ENCODE peak calls at places on chromosomes 5 and 9, in eight cellular contexts. T is A549, H is suprapubic skin, B is transverse colon, R is stomach, F is K562, D is ovary, P is HepG2. J is an unnamed sample.

GRCh38 chr5:96079075-96079474 is 117.4 kb upstream of the ELL2 start:
- DNase-seq in T (peak; percentile 76), H (no peak), B (no peak), R (no peak), F (no peak), D (no peak), P (peak; percentile 35), J (no peak)

GRCh38 chr9:133821606-133822438 is 83.7 kb upstream of the SARDH start:
- DNase-seq in T (no peak), H (no peak), B (no peak), R (no peak), F (no peak), D (no peak), P (no peak), J (no peak)

GRCh38 chr9:70429899-70430298 is 15.4 kb upstream of the KLF9 start:
- DNase-seq in T (no peak), H (no peak), B (no peak), R (no peak), F (no peak), D (no peak), P (no peak), J (no peak)

GRCh38 chr9:116594552-116594951 is 92.6 kb upstream of the TRIM32 start:
- DNase-seq in T (peak; percentile 40), H (no peak), B (no peak), R (no peak), F (no peak), D (no peak), P (no peak), J (no peak)

GRCh38 chr5:375336-375920 is 53.9 kb downstream of the AHRR start:
- DNase-seq in T (no peak), H (peak; percentile 71), B (no peak), R (no peak), F (no peak), D (no peak), P (no peak), J (no peak)

GRCh38 chr9:223167-223566 is 8.5 kb downstream of the DOCK8 start:
- DNase-seq in T (no peak), H (no peak), B (no peak), R (no peak), F (no peak), D (no peak), P (no peak), J (no peak)

GRCh38 chr9:71920456-71921189 is 9.2 kb downstream of the C9orf85 start:
- DNase-seq in T (no peak), H (no peak), B (no peak), R (no peak), F (no peak), D (no peak), P (no peak), J (no peak)

GRCh38 chr9:136533775-136534157 is 12.1 kb downstream of the NOTCH1 start:
- DNase-seq in T (no peak), H (no peak), B (peak; percentile 73), R (peak; percentile 53), F (no peak), D (no peak), P (no peak), J (no peak)

GRCh38 chr9:128550770-128551651 is 1.4 kb upstream of the SPTAN1 start:
- DNase-seq in T (no peak), H (no peak), B (no peak), R (no peak), F (no peak), D (peak; percentile 47), P (no peak), J (no peak)

GRCh38 chr9:127307802-127308201 is 43.2 kb downstream of the GARNL3 start:
- DNase-seq in T (no peak), H (no peak), B (no peak), R (peak; percentile 34), F (no peak), D (no peak), P (no peak), J (no peak)

GRCh38 chr5:120139039-120139438 is 325.1 kb upstream of the PRR16 start:
- DNase-seq in T (peak; percentile 85), H (no peak), B (no peak), R (no peak), F (no peak), D (no peak), P (peak; percentile 70), J (peak; percentile 63)

GRCh38 chr9:4985376-4986266 is 549 bp downstream of the JAK2 start:
- DNase-seq in T (peak; percentile 48), H (peak; percentile 80), B (peak; percentile 77), R (peak; percentile 43), F (peak; percentile 43), D (peak; percentile 53), P (no peak), J (no peak)

GRCh38 chr5:375921-376871 is 54.7 kb downstream of the AHRR start:
- DNase-seq in T (no peak), H (peak; percentile 77), B (peak; percentile 7), R (peak; percentile 21), F (no peak), D (no peak), P (no peak), J (no peak)

GRCh38 chr9:129720181-129720864 is 32.5 kb downstream of the PTGES start:
- DNase-seq in T (peak; percentile 36), H (no peak), B (no peak), R (no peak), F (peak; percentile 83), D (no peak), P (peak; percentile 32), J (no peak)

GRCh38 chr5:102946971-102947370 is 173.0 kb downstream of the GIN1 start:
- DNase-seq in T (no peak), H (no peak), B (no peak), R (no peak), F (no peak), D (no peak), P (no peak), J (no peak)

GRCh38 chr5:61048534-61048933 is 103.5 kb downstream of the NDUFAF2 start:
- DNase-seq in T (peak; percentile 6), H (no peak), B (no peak), R (no peak), F (no peak), D (no peak), P (no peak), J (no peak)

GRCh38 chr5:133582971-133583370 is 29.4 kb downstream of the FSTL4 start:
- DNase-seq in T (no peak), H (no peak), B (no peak), R (no peak), F (no peak), D (no peak), P (no peak), J (no peak)

DNA sequence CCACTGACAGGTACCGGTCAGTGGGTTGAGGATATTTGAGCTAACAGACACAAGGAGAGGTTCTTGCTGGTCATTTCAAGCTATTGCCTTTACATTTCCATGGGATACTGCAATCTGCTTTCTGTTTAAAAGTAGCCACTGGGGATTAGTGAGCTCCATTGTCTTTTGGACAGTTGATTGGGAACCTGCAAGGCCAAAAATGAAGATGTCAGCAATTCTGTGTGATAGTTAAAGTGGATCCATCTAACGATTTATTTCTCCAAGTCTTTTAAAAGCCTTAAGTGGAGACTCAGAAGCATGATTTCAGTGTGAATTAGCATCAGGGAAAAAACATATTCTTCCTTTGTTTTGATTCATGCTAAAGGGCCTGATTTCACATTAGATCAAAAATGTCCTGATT is 38.7 kb downstream of the MRPS30 start:
- DNase-seq in T (no peak), H (no peak), B (no peak), R (no peak), F (no peak), D (no peak), P (no peak), J (no peak)
- TF ChIP-seq CTCF in T (no peak), H (no peak), B (no peak), R (no peak), F (no peak), D (no peak), P (no peak), J (no peak)

DNA sequence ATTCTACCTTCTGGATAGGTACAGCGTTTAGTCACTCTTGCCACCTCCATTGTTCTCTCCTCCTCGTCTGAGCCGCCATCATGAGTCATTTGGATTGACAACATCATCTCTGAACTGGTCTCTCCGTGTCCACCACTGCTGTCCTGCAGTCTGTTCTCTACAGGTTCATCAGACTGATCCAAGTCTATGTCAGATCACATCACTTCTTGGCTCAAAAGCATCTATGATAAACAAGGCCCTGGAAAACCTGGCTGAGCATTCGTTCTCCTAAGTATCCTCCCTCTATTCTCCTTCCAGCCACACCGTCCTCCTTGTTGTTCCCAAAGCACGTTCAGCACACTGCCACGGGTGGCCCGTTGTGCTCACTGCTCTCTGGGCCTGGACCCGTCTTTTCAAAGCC is 50.5 kb downstream of the CTNND2 start:
- DNase-seq in T (no peak), H (no peak), B (no peak), R (no peak), F (no peak), D (no peak), P (no peak), J (no peak)
- TF ChIP-seq EP300 in T (no peak), H (no peak), B (no peak), R (no peak), F (no peak), D (no peak), P (no peak), J (no peak)

GRCh38 chr5:87392170-87392569 is 20.6 kb downstream of the CCNH start:
- DNase-seq in T (no peak), H (no peak), B (no peak), R (no peak), F (no peak), D (no peak), P (no peak), J (no peak)

GRCh38 chr5:87388129-87388528 is 24.6 kb downstream of the CCNH start:
- DNase-seq in T (no peak), H (no peak), B (no peak), R (no peak), F (no peak), D (no peak), P (no peak), J (no peak)

GRCh38 chr5:87390576-87391199 is 22.0 kb downstream of the CCNH start:
- DNase-seq in T (no peak), H (no peak), B (no peak), R (no peak), F (no peak), D (no peak), P (no peak), J (no peak)

GRCh38 chr5:87390075-87390474 is 22.7 kb downstream of the CCNH start:
- DNase-seq in T (no peak), H (no peak), B (no peak), R (no peak), F (no peak), D (no peak), P (no peak), J (no peak)

GRCh38 chr5:87389635-87390034 is 23.1 kb downstream of the CCNH start:
- DNase-seq in T (no peak), H (no peak), B (no peak), R (no peak), F (no peak), D (no peak), P (no peak), J (no peak)
- H3K4me3 ChIP-seq in T (no peak overlapping the region), H (no peak overlapping the region), B (no peak overlapping the region), R (no peak overlapping the region), F (no peak overlapping the region), D (no peak overlapping the region), P (no peak overlapping the region), J (no peak overlapping the region)

DNA sequence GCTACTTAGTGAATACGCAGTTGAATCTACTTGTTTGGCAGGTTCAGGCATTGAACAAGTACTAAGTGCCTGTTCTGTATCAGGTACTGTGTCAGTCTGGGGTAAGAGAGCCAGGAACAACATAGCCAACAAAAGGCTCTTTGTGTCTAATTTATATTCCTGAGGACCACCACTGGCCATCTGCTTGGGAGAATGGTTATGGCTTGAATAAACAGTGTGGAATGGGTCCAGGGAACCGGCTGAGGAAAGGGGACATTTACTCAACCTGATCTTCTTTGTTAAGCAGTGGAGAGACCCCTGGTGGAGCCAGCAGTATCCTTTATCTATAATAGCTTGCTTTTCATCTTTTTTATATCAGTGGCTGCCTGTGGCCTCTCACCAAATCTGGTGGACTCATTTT is 38.6 kb downstream of the EXOSC2 start:
- DNase-seq in T (peak; percentile 40), H (no peak), B (no peak), R (no peak), F (peak; percentile 83), D (no peak), P (peak; percentile 20), J (no peak)
- TF ChIP-seq CTCF in T (peak; percentile 36), H (no peak), B (no peak), R (no peak), F (no peak), D (no peak), P (peak; percentile 9), J (no peak)

J was measured in tibial nerve.